ENCODE peak calls at places on chromosomes 16 and 17, in five cellular contexts. One of them, this sample, is unnamed.

GRCh38 chr16:31711344-31711845 is 162.2 kb upstream of the ZNF267 start:
- DNase-seq in Caco-2: no peak
- DNase-seq in cardiac septum: no peak
- DNase-seq in activated T-cell treated with anti-CD3 and anti-CD28 coated beads, Interleukin-2, amount 50 U/mL, for 24 hours: no peak
- DNase-seq in Caki2: no peak
- DNase-seq in this sample: no peak

GRCh38 chr16:31135535-31136286 is at the start of gene PRSS8:
- DNase-seq in cardiac septum: no peak
- DNase-seq in Caki2: peak
- DNase-seq in activated T-cell treated with anti-CD3 and anti-CD28 coated beads, Interleukin-2, amount 50 U/mL, for 24 hours: no peak
- DNase-seq in Caco-2: peak
- DNase-seq in this sample: no peak

GRCh38 chr16:13110124-13110796 is 208.9 kb downstream of the SHISA9 start:
- DNase-seq in Caki2: peak
- DNase-seq in cardiac septum: no peak
- DNase-seq in activated T-cell treated with anti-CD3 and anti-CD28 coated beads, Interleukin-2, amount 50 U/mL, for 24 hours: no peak
- DNase-seq in Caco-2: peak
- DNase-seq in this sample: no peak

GRCh38 chr16:30740364-30741251 is 7.6 kb upstream of the PHKG2 start:
- DNase-seq in cardiac septum: peak
- DNase-seq in activated T-cell treated with anti-CD3 and anti-CD28 coated beads, Interleukin-2, amount 50 U/mL, for 24 hours: no peak
- DNase-seq in Caki2: peak
- DNase-seq in Caco-2: peak
- DNase-seq in this sample: no peak

GRCh38 chr16:68529931-68530667 is 9.0 kb upstream of the ZFP90 start:
- DNase-seq in Caco-2: peak
- DNase-seq in cardiac septum: peak
- DNase-seq in activated T-cell treated with anti-CD3 and anti-CD28 coated beads, Interleukin-2, amount 50 U/mL, for 24 hours: peak
- DNase-seq in Caki2: peak
- DNase-seq in this sample: peak

GRCh38 chr17:17403899-17404576 is 72.8 kb upstream of the MED9 start:
- DNase-seq in Caki2: no peak
- DNase-seq in activated T-cell treated with anti-CD3 and anti-CD28 coated beads, Interleukin-2, amount 50 U/mL, for 24 hours: peak
- DNase-seq in Caco-2: no peak
- DNase-seq in cardiac septum: no peak
- DNase-seq in this sample: peak

GRCh38 chr17:82648761-82649474 is 674 bp upstream of the WDR45B start:
- DNase-seq in Caco-2: peak
- DNase-seq in cardiac septum: peak
- DNase-seq in Caki2: peak
- DNase-seq in activated T-cell treated with anti-CD3 and anti-CD28 coated beads, Interleukin-2, amount 50 U/mL, for 24 hours: no peak
- DNase-seq in this sample: peak

GRCh38 chr17:32265192-32265895 is at the start of gene RHBDL3:
- DNase-seq in activated T-cell treated with anti-CD3 and anti-CD28 coated beads, Interleukin-2, amount 50 U/mL, for 24 hours: no peak
- DNase-seq in Caki2: no peak
- DNase-seq in cardiac septum: no peak
- DNase-seq in Caco-2: peak
- DNase-seq in this sample: no peak

GRCh38 chr17:55699178-55699865 is 23.3 kb downstream of the TMEM100 start:
- DNase-seq in Caki2: no peak
- DNase-seq in cardiac septum: no peak
- DNase-seq in Caco-2: no peak
- DNase-seq in activated T-cell treated with anti-CD3 and anti-CD28 coated beads, Interleukin-2, amount 50 U/mL, for 24 hours: no peak
- DNase-seq in this sample: no peak

GRCh38 chr17:15918261-15918660 is 26.7 kb upstream of the ADORA2B start:
- DNase-seq in Caco-2: no peak
- DNase-seq in cardiac septum: no peak
- DNase-seq in Caki2: no peak
- DNase-seq in activated T-cell treated with anti-CD3 and anti-CD28 coated beads, Interleukin-2, amount 50 U/mL, for 24 hours: no peak
- DNase-seq in this sample: no peak

GRCh38 chr17:29572691-29573557 is 4.4 kb downstream of the TP53I13 start:
- DNase-seq in Caki2: no peak
- DNase-seq in cardiac septum: peak
- DNase-seq in Caco-2: no peak
- DNase-seq in activated T-cell treated with anti-CD3 and anti-CD28 coated beads, Interleukin-2, amount 50 U/mL, for 24 hours: peak
- DNase-seq in this sample: peak

GRCh38 chr17:72343911-72344310 is 223.1 kb downstream of the SOX9 start:
- DNase-seq in cardiac septum: no peak
- DNase-seq in Caco-2: no peak
- DNase-seq in Caki2: no peak
- DNase-seq in activated T-cell treated with anti-CD3 and anti-CD28 coated beads, Interleukin-2, amount 50 U/mL, for 24 hours: no peak
- DNase-seq in this sample: no peak

GRCh38 chr17:50169121-50169764 is 3.4 kb downstream of the SGCA start:
- DNase-seq in activated T-cell treated with anti-CD3 and anti-CD28 coated beads, Interleukin-2, amount 50 U/mL, for 24 hours: peak
- DNase-seq in Caco-2: peak
- DNase-seq in cardiac septum: no peak
- DNase-seq in Caki2: peak
- DNase-seq in this sample: peak

GRCh38 chr16:48831081-48831722 is 221.2 kb upstream of the N4BP1 start:
- DNase-seq in activated T-cell treated with anti-CD3 and anti-CD28 coated beads, Interleukin-2, amount 50 U/mL, for 24 hours: no peak
- DNase-seq in Caki2: no peak
- DNase-seq in cardiac septum: no peak
- DNase-seq in Caco-2: peak
- DNase-seq in this sample: no peak

GRCh38 chr17:28712037-28712704 is 483 bp upstream of the PROCA1 start:
- DNase-seq in activated T-cell treated with anti-CD3 and anti-CD28 coated beads, Interleukin-2, amount 50 U/mL, for 24 hours: peak
- DNase-seq in cardiac septum: peak
- DNase-seq in Caki2: no peak
- DNase-seq in Caco-2: peak
- DNase-seq in this sample: peak